ENCODE peak calls at places on chromosomes 2 and 18, in nine cellular contexts. One of them, this sample, is unnamed.
A peak's percentile ranks its signal among the peaks of the same experiment; 100 is the strongest.

GRCh38 chr2:180208841-180209240 is 201.7 kb upstream of the CWC22 start:
- DNase-seq in H7: no peak
- DNase-seq in amniotic stem cell: no peak
- DNase-seq in fibroblast of the conjunctiva: peak; percentile 16
- DNase-seq in M059J: peak; percentile 64
- DNase-seq in fibroblast of the aortic adventitia: peak; percentile 61
- DNase-seq in left ventricle myocardium superior: no peak
- DNase-seq in DMS153: no peak
- DNase-seq in neural progenitor cell: no peak
- DNase-seq in this sample: no peak

GRCh38 chr2:128661289-128661688 is 342.6 kb upstream of the HS6ST1 start:
- DNase-seq in H7: no peak
- DNase-seq in amniotic stem cell: no peak
- DNase-seq in fibroblast of the conjunctiva: no peak
- DNase-seq in M059J: no peak
- DNase-seq in fibroblast of the aortic adventitia: no peak
- DNase-seq in left ventricle myocardium superior: no peak
- DNase-seq in DMS153: no peak
- DNase-seq in neural progenitor cell: no peak
- DNase-seq in this sample: no peak

GRCh38 chr18:364221-364620 is 96.4 kb upstream of the THOC1 start:
- DNase-seq in H7: no peak
- DNase-seq in amniotic stem cell: no peak
- DNase-seq in fibroblast of the conjunctiva: no peak
- DNase-seq in M059J: no peak
- DNase-seq in fibroblast of the aortic adventitia: no peak
- DNase-seq in left ventricle myocardium superior: no peak
- DNase-seq in DMS153: no peak
- DNase-seq in neural progenitor cell: no peak
- DNase-seq in this sample: no peak

GRCh38 chr18:26909599-26910290 is 44.2 kb upstream of the AQP4 start:
- DNase-seq in H7: peak; percentile 21
- DNase-seq in amniotic stem cell: no peak
- DNase-seq in fibroblast of the conjunctiva: no peak
- DNase-seq in M059J: peak; percentile 20
- DNase-seq in fibroblast of the aortic adventitia: no peak
- DNase-seq in left ventricle myocardium superior: no peak
- DNase-seq in DMS153: no peak
- DNase-seq in neural progenitor cell: no peak
- DNase-seq in this sample: no peak

GRCh38 chr2:31893093-31893492 is 117.7 kb downstream of the MEMO1 start:
- DNase-seq in H7: peak; percentile 4
- DNase-seq in amniotic stem cell: no peak
- DNase-seq in fibroblast of the conjunctiva: no peak
- DNase-seq in M059J: no peak
- DNase-seq in fibroblast of the aortic adventitia: no peak
- DNase-seq in left ventricle myocardium superior: no peak
- DNase-seq in DMS153: no peak
- DNase-seq in neural progenitor cell: peak; percentile 20
- DNase-seq in this sample: no peak

GRCh38 chr2:44135771-44136170 is 32.9 kb upstream of the PPM1B start:
- DNase-seq in H7: no peak
- DNase-seq in amniotic stem cell: peak; percentile 2
- DNase-seq in fibroblast of the conjunctiva: no peak
- DNase-seq in M059J: peak; percentile 56
- DNase-seq in fibroblast of the aortic adventitia: peak; percentile 81
- DNase-seq in left ventricle myocardium superior: no peak
- DNase-seq in DMS153: no peak
- DNase-seq in neural progenitor cell: no peak
- DNase-seq in this sample: no peak

GRCh38 chr18:74731097-74731496 is 133.4 kb downstream of the ZNF407 start:
- DNase-seq in H7: no peak
- DNase-seq in amniotic stem cell: peak; percentile 53
- DNase-seq in fibroblast of the conjunctiva: peak; percentile 18
- DNase-seq in M059J: peak; percentile 80
- DNase-seq in fibroblast of the aortic adventitia: peak; percentile 86
- DNase-seq in left ventricle myocardium superior: no peak
- DNase-seq in DMS153: no peak
- DNase-seq in neural progenitor cell: no peak
- DNase-seq in this sample: no peak

GRCh38 chr2:62596061-62596658 is 90.2 kb upstream of the TMEM17 start:
- DNase-seq in H7: no peak
- DNase-seq in amniotic stem cell: peak; percentile 46
- DNase-seq in fibroblast of the conjunctiva: peak; percentile 81
- DNase-seq in M059J: peak; percentile 77
- DNase-seq in fibroblast of the aortic adventitia: peak; percentile 97
- DNase-seq in left ventricle myocardium superior: no peak
- DNase-seq in DMS153: no peak
- DNase-seq in neural progenitor cell: no peak
- DNase-seq in this sample: no peak

GRCh38 chr2:85390941-85391669 is 19.1 kb downstream of the CAPG start:
- DNase-seq in H7: peak; percentile 89
- DNase-seq in amniotic stem cell: no peak
- DNase-seq in fibroblast of the conjunctiva: no peak
- DNase-seq in M059J: peak; percentile 21
- DNase-seq in fibroblast of the aortic adventitia: peak; percentile 50
- DNase-seq in left ventricle myocardium superior: peak; percentile 75
- DNase-seq in DMS153: no peak
- DNase-seq in neural progenitor cell: peak; percentile 70
- DNase-seq in this sample: peak; percentile 83